ENCODE peak calls at places on chromosomes 5 and 9, in seven cellular contexts. M is spleen, B is PC-9, V is pancreas, G is GM23338, N is cardiac muscle cell, P is GM12865. X is an unnamed sample.

GRCh38 chr9:84024041-84024575 is 43.5 kb downstream of the RMI1 start:
- DNase-seq in M (no peak), B (no peak), V (no peak), G (no peak), N (no peak), P (no peak), X (no peak)

GRCh38 chr5:140054086-140054689 is 11.1 kb upstream of the NRG2 start:
- DNase-seq in M (no peak), B (no peak), V (no peak), G (no peak), N (peak; percentile 51), P (no peak), X (no peak)

GRCh38 chr9:130860458-130861316 is 25.6 kb downstream of the ABL1 start:
- DNase-seq in M (peak; percentile 80), B (peak; percentile 77), V (peak; percentile 57), G (peak; percentile 58), N (peak; percentile 81), P (no peak), X (no peak)

GRCh38 chr9:77495834-77496671 is 152.1 kb downstream of the GNA14 start:
- DNase-seq in M (no peak), B (no peak), V (no peak), G (peak; percentile 45), N (no peak), P (no peak), X (no peak)

GRCh38 chr9:72361227-72361626 is 3.8 kb downstream of the ZFAND5 start:
- DNase-seq in M (no peak), B (no peak), V (no peak), G (no peak), N (no peak), P (no peak), X (no peak)

GRCh38 chr5:143106175-143106574 is 297.3 kb downstream of the NR3C1 start:
- DNase-seq in M (no peak), B (peak; percentile 20), V (peak; percentile 56), G (peak; percentile 35), N (peak; percentile 52), P (no peak), X (peak; percentile 50)

GRCh38 chr9:130995399-130995941 is 13.5 kb upstream of the LAMC3 start:
- DNase-seq in M (no peak), B (peak; percentile 43), V (no peak), G (peak; percentile 40), N (no peak), P (peak; percentile 12), X (no peak)

GRCh38 chr5:111514087-111514486 is 1.8 kb upstream of the STARD4 start:
- DNase-seq in M (no peak), B (no peak), V (no peak), G (no peak), N (no peak), P (no peak), X (no peak)

GRCh38 chr5:101429241-101429640 is 526.2 kb upstream of the ST8SIA4 start:
- DNase-seq in M (no peak), B (no peak), V (no peak), G (no peak), N (no peak), P (no peak), X (no peak)

GRCh38 chr5:126492939-126493338 is 69.7 kb downstream of the GRAMD2B start:
- DNase-seq in M (no peak), B (no peak), V (no peak), G (peak; percentile 47), N (no peak), P (peak; percentile 11), X (no peak)

GRCh38 chr9:4106744-4107143 is 193.1 kb downstream of the GLIS3 start:
- DNase-seq in M (no peak), B (no peak), V (no peak), G (no peak), N (peak; percentile 25), P (no peak), X (no peak)

GRCh38 chr5:107224272-107224671 is 446.5 kb downstream of the EFNA5 start:
- DNase-seq in M (no peak), B (no peak), V (no peak), G (no peak), N (no peak), P (no peak), X (no peak)

GRCh38 chr9:18910435-18910834 is 122.6 kb downstream of the SAXO1 start:
- DNase-seq in M (no peak), B (no peak), V (no peak), G (no peak), N (no peak), P (no peak), X (no peak)

GRCh38 chr9:1005043-1005667 is 28.7 kb downstream of the DMRT3 start:
- DNase-seq in M (no peak), B (peak; percentile 19), V (no peak), G (peak; percentile 89), N (peak; percentile 77), P (peak; percentile 83), X (peak; percentile 14)

GRCh38 chr9:137150485-137151060 is 11.6 kb downstream of the GRIN1 start:
- DNase-seq in M (no peak), B (peak; percentile 85), V (peak; percentile 75), G (peak; percentile 63), N (no peak), P (peak; percentile 93), X (peak; percentile 69)

GRCh38 chr5:74130141-74130897 is 504.3 kb downstream of the ARHGEF28 start:
- DNase-seq in M (no peak), B (no peak), V (no peak), G (no peak), N (no peak), P (no peak), X (no peak)

GRCh38 chr9:71146511-71146910 is 25.1 kb upstream of the TRPM3 start:
- DNase-seq in M (no peak), B (no peak), V (no peak), G (no peak), N (no peak), P (no peak), X (no peak)

GRCh38 chr5:111261610-111262009 is 37.4 kb downstream of the CAMK4 start:
- DNase-seq in M (no peak), B (no peak), V (no peak), G (no peak), N (no peak), P (no peak), X (no peak)

GRCh38 chr5:32419791-32420190 is 24.7 kb downstream of the ZFR start:
- DNase-seq in M (no peak), B (no peak), V (no peak), G (no peak), N (no peak), P (no peak), X (no peak)

GRCh38 chr5:73748510-73749410 is 122.8 kb downstream of the ARHGEF28 start:
- DNase-seq in M (peak; percentile 66), B (no peak), V (no peak), G (no peak), N (no peak), P (no peak), X (no peak)

GRCh38 chr9:136095495-136096058 is 488 bp upstream of the NACC2 start:
- DNase-seq in M (peak; percentile 89), B (peak; percentile 47), V (no peak), G (no peak), N (peak; percentile 52), P (no peak), X (no peak)

GRCh38 chr5:78526049-78526525 is 122.5 kb downstream of the LHFPL2 start:
- DNase-seq in M (no peak), B (no peak), V (no peak), G (no peak), N (no peak), P (peak; percentile 62), X (no peak)

GRCh38 chr9:100498592-100498991 is 25.6 kb downstream of the TMEFF1 start:
- DNase-seq in M (no peak), B (no peak), V (no peak), G (no peak), N (no peak), P (no peak), X (no peak)

DNA sequence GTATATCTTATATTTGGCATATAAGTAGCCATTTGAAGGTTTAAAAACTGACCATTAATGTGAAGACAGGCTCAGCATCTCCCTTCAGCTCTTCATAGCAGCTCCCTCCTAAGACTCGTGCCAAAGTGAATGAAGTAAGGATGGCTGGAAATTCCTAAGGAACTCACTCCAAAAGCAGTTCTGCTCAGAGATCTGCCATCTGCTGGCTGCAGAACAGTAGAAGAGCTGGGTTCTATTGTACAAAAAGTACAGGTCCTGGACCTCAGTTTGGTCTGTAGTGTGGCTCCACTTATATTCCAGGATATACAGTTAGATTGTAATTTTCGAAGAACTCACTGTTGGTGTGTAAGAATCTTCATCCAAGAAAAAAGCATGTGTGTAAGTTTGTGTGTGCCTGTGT is 104.9 kb upstream of the RUSC2 start:
- DNase-seq in M (no peak), B (no peak), V (no peak), G (peak; percentile 18), N (no peak), P (no peak), X (no peak)
- TF ChIP-seq CTCF in M (no peak), B (no peak), V (no peak), G (peak; percentile 39), N (peak; percentile 59), P (no peak), X (peak; percentile 43)

GRCh38 chr5:150263801-150264621 is 25.6 kb downstream of the CAMK2A start:
- DNase-seq in M (no peak), B (peak; percentile 87), V (no peak), G (no peak), N (peak; percentile 60), P (no peak), X (peak; percentile 72)
- H3K4me3 ChIP-seq in M (no peak overlapping the region), B (no peak overlapping the region), V (no peak overlapping the region), G (no peak overlapping the region), N (peak overlapping the region; percentile 5), P (no peak overlapping the region), X (no peak overlapping the region)

GRCh38 chr9:110578896-110579752 is at the start of gene SVEP1:
- DNase-seq in M (peak; percentile 77), B (peak; percentile 37), V (peak; percentile 55), G (peak; percentile 70), N (peak; percentile 86), P (no peak), X (no peak)

GRCh38 chr9:110582156-110582555 is 2.6 kb upstream of the SVEP1 start:
- DNase-seq in M (no peak), B (no peak), V (no peak), G (peak; percentile 51), N (peak; percentile 5), P (no peak), X (no peak)

GRCh38 chr9:110580850-110581249 is 1.3 kb upstream of the SVEP1 start:
- DNase-seq in M (no peak), B (peak; percentile 31), V (no peak), G (no peak), N (no peak), P (no peak), X (no peak)

GRCh38 chr9:110579763-110580255 is 268 bp upstream of the SVEP1 start:
- DNase-seq in M (no peak), B (no peak), V (no peak), G (peak; percentile 60), N (peak; percentile 58), P (no peak), X (no peak)

GRCh38 chr9:110583237-110583636 is 3.7 kb upstream of the SVEP1 start:
- DNase-seq in M (no peak), B (no peak), V (no peak), G (no peak), N (no peak), P (no peak), X (no peak)
- TF ChIP-seq CTCF in M (no peak), B (no peak), V (no peak), G (peak; percentile 34), N (peak; percentile 29), P (no peak), X (peak; percentile 49)

DNA sequence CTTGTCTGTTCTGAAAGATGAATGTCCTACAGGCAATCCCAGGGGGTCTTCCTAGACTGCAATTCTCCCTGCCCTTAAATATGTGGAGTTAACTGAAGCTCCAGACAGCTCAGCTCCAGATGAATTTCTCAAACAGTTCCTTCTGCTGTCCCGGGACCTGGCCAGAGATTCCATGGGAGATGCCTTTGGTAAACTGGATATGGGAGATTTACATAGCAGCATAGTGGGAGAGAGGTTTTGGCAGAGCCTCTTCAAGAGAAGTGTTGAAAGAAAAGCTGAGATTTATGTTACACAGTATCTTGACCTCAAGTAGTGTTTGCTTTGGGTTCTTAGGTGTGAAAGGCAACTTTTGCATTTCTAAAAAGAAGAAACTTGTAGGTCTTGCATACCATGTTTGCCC is 364.9 kb downstream of the ARRDC3 start:
- DNase-seq in M (no peak), B (no peak), V (no peak), G (no peak), N (peak; percentile 6), P (no peak), X (no peak)
- H3K4me3 ChIP-seq in M (no peak overlapping the region), B (no peak overlapping the region), V (no peak overlapping the region), G (no peak overlapping the region), N (no peak overlapping the region), P (no peak overlapping the region), X (no peak overlapping the region)

X was measured in LNCaP clone FGC.